ENCODE peak calls at places on chromosomes 7 and 10, in five cellular contexts. Z is PC-3, V is heart right ventricle, T is A549, Y is left ventricle myocardium inferior. L is an unnamed sample.

GRCh38 chr10:29611796-29612381 is 22.9 kb downstream of the SVIL start:
- DNase-seq in Z (no peak), V (no peak), T (no peak), Y (no peak), L (no peak)

GRCh38 chr7:115613836-115614235 is 416.7 kb downstream of the TFEC start:
- DNase-seq in Z (no peak), V (no peak), T (no peak), Y (no peak), L (no peak)

GRCh38 chr10:21732067-21732772 is 198.2 kb downstream of the MLLT10 start:
- DNase-seq in Z (peak), V (peak), T (peak), Y (peak), L (peak)

GRCh38 chr10:130877131-130877530 is 434.4 kb downstream of the TCERG1L start:
- DNase-seq in Z (no peak), V (no peak), T (no peak), Y (no peak), L (no peak)

GRCh38 chr10:3426190-3426845 is 253.7 kb upstream of the PITRM1 start:
- DNase-seq in Z (peak), V (no peak), T (no peak), Y (no peak), L (no peak)

GRCh38 chr10:58700576-58700975 is 187.9 kb downstream of the BICC1 start:
- DNase-seq in Z (no peak), V (no peak), T (no peak), Y (no peak), L (no peak)

GRCh38 chr10:86635402-86635801 is 18.9 kb upstream of the OPN4 start:
- DNase-seq in Z (peak), V (no peak), T (no peak), Y (no peak), L (no peak)

GRCh38 chr7:4875391-4875790 is 8.1 kb downstream of the RADIL start:
- DNase-seq in Z (no peak), V (no peak), T (no peak), Y (no peak), L (no peak)

GRCh38 chr10:72638586-72639440 is 12.9 kb upstream of the MICU1 start:
- DNase-seq in Z (peak), V (no peak), T (peak), Y (no peak), L (no peak)

GRCh38 chr10:86289577-86289868 is 77.1 kb downstream of the GRID1 start:
- DNase-seq in Z (no peak), V (no peak), T (no peak), Y (no peak), L (no peak)

GRCh38 chr10:77328272-77328816 is 309.3 kb downstream of the KCNMA1 start:
- DNase-seq in Z (peak), V (peak), T (no peak), Y (no peak), L (peak)

GRCh38 chr10:104340099-104340594 is 1.9 kb upstream of the ITPRIP start:
- DNase-seq in Z (no peak), V (no peak), T (no peak), Y (no peak), L (no peak)

GRCh38 chr7:157551325-157552070 is 214.7 kb downstream of the DNAJB6 start:
- DNase-seq in Z (no peak), V (no peak), T (no peak), Y (no peak), L (no peak)

GRCh38 chr10:5488272-5489161 is 10.9 kb downstream of the CALML5 start:
- DNase-seq in Z (peak), V (no peak), T (no peak), Y (no peak), L (no peak)

GRCh38 chr7:2016761-2017482 is 215.8 kb downstream of the MAD1L1 start:
- DNase-seq in Z (no peak), V (no peak), T (no peak), Y (peak), L (no peak)

GRCh38 chr7:86411804-86412203 is 231.9 kb upstream of the GRM3 start:
- DNase-seq in Z (peak), V (no peak), T (no peak), Y (no peak), L (no peak)

GRCh38 chr10:62057359-62057758 is 155.9 kb downstream of the ARID5B start:
- DNase-seq in Z (no peak), V (peak), T (no peak), Y (no peak), L (no peak)

GRCh38 chr7:16397497-16398210 is 23.7 kb downstream of the CRPPA start:
- DNase-seq in Z (no peak), V (no peak), T (no peak), Y (no peak), L (no peak)

GRCh38 chr7:42790196-42790595 is 121.7 kb downstream of the C7orf25 start:
- DNase-seq in Z (peak), V (no peak), T (no peak), Y (no peak), L (no peak)

GRCh38 chr10:62011558-62011957 is 110.1 kb downstream of the ARID5B start:
- DNase-seq in Z (peak), V (no peak), T (no peak), Y (no peak), L (no peak)

GRCh38 chr10:133262696-133263095 is 14.0 kb downstream of the ADAM8 start:
- DNase-seq in Z (no peak), V (no peak), T (no peak), Y (no peak), L (no peak)

GRCh38 chr7:117034851-117035462 is 81.7 kb downstream of the ST7 start:
- DNase-seq in Z (no peak), V (no peak), T (no peak), Y (no peak), L (no peak)

GRCh38 chr7:425794-426188 is 93.9 kb downstream of the PDGFA start:
- DNase-seq in Z (no peak), V (no peak), T (no peak), Y (peak), L (no peak)

GRCh38 chr10:62076872-62077271 is 175.4 kb downstream of the ARID5B start:
- DNase-seq in Z (peak), V (no peak), T (peak), Y (no peak), L (no peak)

GRCh38 chr7:21028186-21028989 is 241.7 kb upstream of the SP8 start:
- DNase-seq in Z (peak), V (no peak), T (no peak), Y (no peak), L (no peak)

GRCh38 chr7:129503725-129504124 is 1.4 kb downstream of the SMKR1 start:
- DNase-seq in Z (no peak), V (no peak), T (no peak), Y (no peak), L (peak)

GRCh38 chr7:90595801-90596683 is at the start of gene CDK14:
- DNase-seq in Z (peak), V (peak), T (peak), Y (peak), L (peak)

GRCh38 chr10:114045071-114045737 is 1.5 kb downstream of the ADRB1 start:
- DNase-seq in Z (peak), V (no peak), T (no peak), Y (peak), L (no peak)

GRCh38 chr10:75623310-75623940 is 192.0 kb downstream of the LRMDA start:
- DNase-seq in Z (no peak), V (no peak), T (no peak), Y (no peak), L (no peak)

DNA sequence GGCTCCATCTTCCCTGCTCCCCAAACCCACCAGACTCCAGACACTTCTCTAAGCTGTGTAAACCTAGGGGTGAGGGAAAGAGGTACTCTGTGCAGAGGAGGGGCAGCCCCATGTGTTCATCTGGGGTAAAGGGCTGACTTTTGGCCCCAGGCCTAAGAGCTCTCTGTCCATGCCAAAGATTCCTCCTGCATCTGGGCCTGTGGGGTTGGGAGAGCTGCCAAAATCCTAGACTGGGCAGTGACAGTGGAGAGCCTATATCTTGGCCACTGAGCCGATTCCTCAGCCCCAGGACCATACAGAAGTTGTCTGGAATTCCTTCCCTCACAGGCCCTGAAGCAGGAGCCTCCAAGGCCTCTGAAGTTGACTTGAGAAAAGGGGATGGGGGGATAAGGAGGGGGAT is 25.3 kb upstream of the LEP start:
- DNase-seq in Z (peak), V (peak), T (no peak), Y (no peak), L (no peak)
- H3K27ac ChIP-seq in Z (no peak), V (no peak), T (no peak), Y (no peak), L (no peak)

DNA sequence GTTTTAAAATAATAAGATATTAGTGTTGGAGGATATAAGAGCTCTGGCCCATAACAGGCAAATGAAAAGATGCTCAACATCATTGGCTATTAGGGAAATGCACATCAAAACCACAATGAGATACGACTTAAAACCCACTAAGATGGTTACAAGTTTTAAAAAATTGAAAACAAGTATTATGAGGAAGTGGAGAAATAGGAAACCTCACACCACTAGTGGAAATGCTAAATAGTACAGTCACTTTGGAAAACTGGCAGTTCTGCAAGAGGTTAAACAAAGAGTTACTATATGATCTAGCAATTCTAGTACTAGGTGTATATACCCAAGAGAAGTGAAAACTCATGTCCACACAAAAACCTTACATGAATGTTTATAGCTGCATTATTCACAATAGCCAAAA is 17.2 kb downstream of the PANK1 start:
- DNase-seq in Z (no peak), V (no peak), T (no peak), Y (no peak), L (no peak)
- H3K27ac ChIP-seq in Z (no peak), V (no peak), T (no peak), Y (no peak), L (no peak)

DNA sequence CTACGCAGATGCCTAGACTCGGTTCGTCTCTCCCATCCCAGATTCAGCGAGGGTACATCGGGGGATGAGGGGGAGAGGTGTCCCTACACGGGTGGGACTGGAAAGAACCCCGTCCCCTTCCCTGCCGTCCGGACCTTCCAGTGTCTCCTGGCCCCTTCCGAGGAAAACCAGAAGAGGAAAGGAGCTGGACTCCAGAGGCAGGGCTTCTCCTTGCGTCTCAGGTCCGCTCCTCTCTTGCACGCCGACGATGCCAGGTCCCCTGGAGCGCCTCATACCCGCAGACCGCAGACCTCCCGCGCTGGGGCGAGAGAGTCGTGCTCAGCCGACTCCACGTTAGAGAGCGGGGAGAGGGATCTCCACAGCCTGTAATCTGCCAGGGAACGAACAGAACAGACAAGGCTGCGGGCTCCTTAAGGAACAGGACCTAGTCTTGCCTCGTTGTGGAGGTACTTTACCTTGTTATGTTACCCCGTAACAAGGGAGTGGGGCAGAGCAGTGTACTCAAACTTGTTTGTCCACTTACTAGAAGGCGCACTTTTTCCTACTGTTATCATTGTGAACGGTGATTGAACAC is 397 bp upstream of the IMPDH1 start:
- DNase-seq in Z (peak), V (no peak), T (peak), Y (peak), L (peak)
- H3K27ac ChIP-seq in Z (peak), V (peak), T (peak), Y (peak), L (no peak)

DNA sequence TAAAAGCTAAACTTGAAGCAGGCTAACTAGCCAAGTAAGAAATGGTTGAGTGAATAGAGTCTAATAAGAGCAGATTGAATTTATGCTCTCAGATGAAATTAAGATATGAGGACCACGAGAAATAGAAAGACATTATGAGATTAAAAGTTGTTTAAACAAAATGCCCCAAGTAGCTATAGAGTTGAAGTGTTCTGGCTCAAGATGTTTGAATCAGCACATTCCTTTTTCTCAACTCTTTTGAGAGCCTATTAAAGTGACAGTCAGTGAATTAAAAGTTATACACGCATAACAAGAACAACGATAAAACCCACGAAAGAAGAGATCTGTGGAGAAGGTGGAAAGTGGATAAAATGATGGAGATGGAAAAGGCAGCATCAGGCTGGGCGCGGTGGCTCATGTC is 322.2 kb upstream of the ANKRD30A start:
- DNase-seq in Z (no peak), V (no peak), T (no peak), Y (no peak), L (no peak)
- H3K27ac ChIP-seq in Z (no peak), V (no peak), T (no peak), Y (peak), L (no peak)

DNA sequence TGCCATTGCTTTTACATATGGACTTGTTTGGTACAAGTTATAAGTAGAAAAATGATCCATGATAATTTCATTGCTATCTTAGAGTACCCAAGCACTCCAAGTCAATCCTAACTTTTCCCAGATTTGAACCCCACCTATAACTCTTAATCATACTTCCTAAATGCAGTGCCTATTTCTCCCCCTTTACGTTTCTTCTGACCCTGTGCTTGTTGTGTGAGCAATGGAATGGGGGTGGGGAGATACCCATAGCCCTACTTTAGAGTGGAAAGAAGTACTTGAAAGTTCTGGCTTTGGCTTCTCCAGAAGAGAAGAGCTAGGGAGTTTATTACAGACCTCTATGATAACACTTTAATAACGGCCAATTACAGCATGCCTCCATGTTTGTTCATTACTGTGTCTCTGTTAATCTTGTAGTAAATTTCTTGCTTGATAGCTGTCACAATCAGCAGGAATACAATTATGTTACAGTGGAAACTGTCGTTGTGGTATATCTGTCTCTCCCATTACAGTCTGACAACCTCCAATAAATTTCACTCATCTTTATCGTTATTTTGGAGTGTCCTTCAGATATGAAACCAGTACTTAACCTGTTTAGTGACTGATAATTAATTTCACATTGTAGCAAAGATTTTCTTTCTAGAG is 34.0 kb downstream of the CNPY1 start:
- DNase-seq in Z (no peak), V (no peak), T (no peak), Y (no peak), L (no peak)
- H3K27ac ChIP-seq in Z (no peak), V (no peak), T (no peak), Y (no peak), L (no peak)

L was measured in MM.1S.